ENCODE peak calls at places on chromosomes 4 and X, in six cellular contexts. P is GM12865; H is astrocyte of the spinal cord; Z is sigmoid colon; K is H9; Y is CD4-positive, alpha-beta T cell. G is an unnamed sample.

GRCh38 chr4:95701500-95701899 is 138.4 kb upstream of the PDHA2 start:
- DNase-seq in K (no peak), P (no peak), H (peak; percentile 58), Y (no peak), Z (no peak), G (no peak)

GRCh38 chr4:137967480-137968190 is 274.5 kb downstream of the SLC7A11 start:
- DNase-seq in Y (no peak), K (no peak), H (no peak), Z (no peak), P (no peak), G (no peak)

GRCh38 chr4:187480146-187481145 is 515.1 kb upstream of the ZFP42 start:
- DNase-seq in Y (no peak), K (no peak), P (no peak), H (peak; percentile 56), Z (no peak), G (no peak)

GRCh38 chrX:13464599-13465275 is 104.7 kb upstream of the EGFL6 start:
- DNase-seq in Z (no peak), K (no peak), Y (no peak), P (no peak), H (no peak), G (no peak)

GRCh38 chrX:2610246-2611170 is 80.6 kb upstream of the CD99 start:
- DNase-seq in Y (no peak), K (no peak), P (no peak), Z (no peak), H (peak; percentile 12), G (no peak)

GRCh38 chr4:20305976-20306375 is 54.3 kb downstream of the SLIT2 start:
- DNase-seq in P (no peak), K (no peak), H (peak; percentile 32), Y (no peak), Z (no peak), G (no peak)

GRCh38 chr4:109912706-109913621 is at the start of gene EGF:
- DNase-seq in P (no peak), Y (no peak), Z (no peak), K (no peak), H (peak; percentile 63), G (no peak)

GRCh38 chrX:53048169-53049126 is at the start of gene GPR173:
- DNase-seq in Z (peak; percentile 76), H (peak; percentile 78), Y (no peak), P (no peak), K (peak; percentile 84), G (peak; percentile 47)

GRCh38 chr4:81651500-81651899 is 179.8 kb upstream of the RASGEF1B start:
- DNase-seq in Y (no peak), K (no peak), H (no peak), P (no peak), Z (no peak), G (no peak)

GRCh38 chr4:76001760-76002159 is 5.5 kb downstream of the CXCL9 start:
- DNase-seq in Z (no peak), H (no peak), P (no peak), K (no peak), Y (no peak), G (no peak)

GRCh38 chrX:2767631-2768455 is 16.0 kb downstream of the XG start:
- DNase-seq in P (no peak), Z (peak; percentile 90), K (peak; percentile 36), Y (no peak), H (no peak), G (peak; percentile 40)

GRCh38 chr4:108619372-108620100 is 840 bp upstream of the RPL34 start:
- DNase-seq in Z (no peak), K (no peak), P (no peak), H (no peak), Y (peak; percentile 21), G (no peak)

GRCh38 chr4:39259571-39260330 is 77.4 kb downstream of the WDR19 start:
- DNase-seq in Z (no peak), Y (no peak), H (peak; percentile 62), K (no peak), P (no peak), G (no peak)

GRCh38 chr4:11428161-11428700 is 463 bp downstream of the HS3ST1 start:
- DNase-seq in P (peak; percentile 18), Y (no peak), H (peak; percentile 6), Z (no peak), K (peak; percentile 39), G (no peak)

GRCh38 chrX:24646745-24647182 is 383 bp downstream of the PCYT1B start:
- DNase-seq in P (no peak), Z (no peak), H (no peak), K (peak; percentile 76), Y (no peak), G (no peak)

GRCh38 chr4:172480471-172480870 is 667.3 kb downstream of the GALNTL6 start:
- DNase-seq in H (no peak), P (no peak), Y (no peak), Z (no peak), K (no peak), G (no peak)

GRCh38 chr4:101885574-101885973 is 95.0 kb downstream of the BANK1 start:
- DNase-seq in K (no peak), Z (no peak), P (no peak), H (no peak), Y (no peak), G (no peak)

GRCh38 chrX:134172588-134173259 is 64.3 kb upstream of the CCDC160 start:
- DNase-seq in Z (no peak), P (no peak), K (no peak), Y (peak; percentile 22), H (peak; percentile 23), G (no peak)

GRCh38 chr4:83356899-83357661 is 22.4 kb upstream of the HPSE start:
- DNase-seq in P (peak; percentile 9), Y (no peak), H (peak; percentile 94), K (no peak), Z (no peak), G (no peak)

GRCh38 chr4:30757357-30757756 is 37.2 kb downstream of the PCDH7 start:
- DNase-seq in Z (no peak), K (no peak), H (peak; percentile 81), P (no peak), Y (no peak), G (no peak)

GRCh38 chr4:40255722-40256281 is 59.0 kb downstream of the RHOH start:
- DNase-seq in Y (no peak), K (no peak), P (no peak), H (peak; percentile 98), Z (no peak), G (no peak)

GRCh38 chrX:20361890-20362262 is 95.2 kb upstream of the RPS6KA3 start:
- DNase-seq in P (no peak), K (no peak), H (peak; percentile 41), Y (no peak), Z (no peak), G (no peak)

GRCh38 chrX:129777218-129777768 is 2.5 kb upstream of the SASH3 start:
- DNase-seq in Z (no peak), K (no peak), P (peak; percentile 88), Y (peak; percentile 60), H (no peak), G (no peak)

GRCh38 chr4:187268940-187269339 is 545.3 kb upstream of the FAT1 start:
- DNase-seq in Y (no peak), K (no peak), Z (no peak), P (no peak), H (peak; percentile 16), G (no peak)

GRCh38 chr4:161411901-161412300 is 751.9 kb downstream of the FSTL5 start:
- DNase-seq in Z (no peak), H (no peak), P (no peak), K (no peak), Y (no peak), G (no peak)

GRCh38 chr4:128835498-128836222 is 26.2 kb downstream of the JADE1 start:
- DNase-seq in P (no peak), Z (peak; percentile 90), Y (no peak), H (no peak), K (no peak), G (no peak)

GRCh38 chr4:7828011-7828720 is 111.5 kb downstream of the AFAP1 start:
- DNase-seq in K (no peak), H (peak; percentile 99), Z (peak; percentile 92), Y (peak; percentile 62), P (peak; percentile 59), G (no peak)

GRCh38 chrX:45485682-45486081 is 285.0 kb upstream of the DIPK2B start:
- DNase-seq in Y (no peak), H (no peak), K (no peak), P (no peak), Z (no peak), G (no peak)

DNA sequence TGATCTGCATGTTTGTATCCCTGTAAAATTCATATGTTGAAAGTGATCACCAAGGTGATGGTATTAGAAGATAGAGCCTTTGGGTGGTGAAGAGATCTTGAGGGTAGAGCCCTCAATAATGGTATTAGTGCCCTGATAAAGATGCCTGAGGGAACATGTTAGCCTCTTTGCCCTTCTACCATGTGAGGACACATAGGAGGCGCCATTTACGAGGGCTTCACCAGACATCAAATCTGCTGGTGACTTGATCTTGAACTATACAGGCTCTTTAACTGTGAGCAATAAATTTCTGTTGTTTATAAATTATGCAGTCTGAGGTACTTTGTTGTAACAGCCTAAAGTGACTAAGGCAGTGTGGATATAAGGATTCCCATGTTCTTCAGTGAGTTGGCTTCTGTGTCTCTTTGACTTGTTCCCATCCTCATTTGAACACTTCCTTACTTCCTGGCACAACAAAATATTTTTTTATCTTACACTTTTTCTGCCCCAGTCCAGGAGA is 11.8 kb downstream of the MOB1B start:
- DNase-seq in H (no peak), Y (no peak), K (no peak), P (no peak), Z (no peak), G (no peak)
- TF ChIP-seq CTCF in H (no peak), Y (no peak), K (peak; percentile 28), P (no peak), Z (no peak), G (no peak)

DNA sequence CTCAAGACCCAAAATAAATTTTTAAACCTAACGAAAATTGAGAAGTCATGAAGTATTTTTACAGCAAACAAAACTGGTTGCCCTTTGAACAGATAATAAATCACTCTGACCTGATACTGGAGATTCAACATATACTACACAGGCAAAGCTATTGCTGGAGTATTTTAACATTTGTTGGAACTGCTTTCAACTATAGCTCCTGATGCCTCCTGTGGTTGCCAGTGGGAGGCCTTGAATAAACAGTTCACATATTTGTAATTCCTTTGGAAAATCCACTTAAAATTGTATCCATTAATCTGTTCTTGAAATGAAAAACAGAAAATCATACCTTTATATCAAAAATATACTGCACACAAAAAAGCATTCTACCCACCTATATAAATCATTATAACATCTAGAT is 605.1 kb downstream of the KCTD8 start:
- DNase-seq in K (no peak), H (peak; percentile 20), P (no peak), Y (no peak), Z (no peak), G (no peak)
- TF ChIP-seq CTCF in K (no peak), H (peak; percentile 26), P (no peak), Y (no peak), Z (no peak), G (peak; percentile 6)

GRCh38 chrX:155048997-155049619 is 21.8 kb downstream of the CMC4 start:
- DNase-seq in P (peak; percentile 60), Z (peak; percentile 69), Y (peak; percentile 28), K (peak; percentile 74), H (peak; percentile 53), G (no peak)
- TF ChIP-seq CTCF in P (peak; percentile 46), Z (no peak), Y (peak; percentile 54), K (peak; percentile 71), H (peak; percentile 66), G (peak; percentile 51)

DNA sequence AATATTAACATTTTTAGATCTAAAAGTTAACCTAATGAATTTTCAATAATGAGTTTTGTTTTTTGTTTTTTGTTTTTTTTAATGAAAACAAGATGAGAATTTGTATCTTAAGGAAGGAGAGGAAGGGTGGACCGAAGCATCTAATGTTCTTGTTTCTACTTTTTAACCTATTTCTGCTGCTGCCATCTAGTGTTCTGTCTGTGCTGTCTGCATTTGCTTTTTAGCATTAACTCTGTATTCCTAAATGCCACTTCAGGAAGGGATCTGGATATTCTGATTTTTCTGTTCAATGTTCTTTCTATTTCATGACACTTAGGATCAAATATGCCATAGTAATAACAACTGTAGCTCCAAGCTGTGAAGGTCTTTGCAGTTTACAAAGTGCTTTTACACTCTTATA is 161.7 kb downstream of the BRWD3 start:
- DNase-seq in P (peak; percentile 0), Y (no peak), K (no peak), H (peak; percentile 0), Z (no peak), G (no peak)
- TF ChIP-seq CTCF in P (peak; percentile 36), Y (no peak), K (peak; percentile 48), H (peak; percentile 53), Z (no peak), G (peak; percentile 35)